ENCODE peak calls at places on chromosomes 7 and 10, in six cellular contexts. One of them, this sample, is unnamed.

GRCh38 chr7:76086070-76086469 is 38.2 kb downstream of the MDH2 start:
- DNase-seq in left ventricle myocardium inferior: no peak
- DNase-seq in cardiac fibroblast: no peak
- DNase-seq in Panc1: no peak
- DNase-seq in IMR-90: peak
- DNase-seq in CD8-positive, alpha-beta T cell: no peak
- DNase-seq in this sample: no peak

GRCh38 chr7:22142593-22142992 is 196.9 kb upstream of the CDCA7L start:
- DNase-seq in left ventricle myocardium inferior: no peak
- DNase-seq in cardiac fibroblast: no peak
- DNase-seq in Panc1: no peak
- DNase-seq in IMR-90: no peak
- DNase-seq in CD8-positive, alpha-beta T cell: no peak
- DNase-seq in this sample: no peak

GRCh38 chr7:148918058-148918596 is 34.0 kb upstream of the EZH2 start:
- DNase-seq in left ventricle myocardium inferior: no peak
- DNase-seq in cardiac fibroblast: no peak
- DNase-seq in Panc1: no peak
- DNase-seq in IMR-90: no peak
- DNase-seq in CD8-positive, alpha-beta T cell: no peak
- DNase-seq in this sample: no peak

GRCh38 chr10:52774600-52775106 is 2.1 kb upstream of the MBL2 start:
- DNase-seq in left ventricle myocardium inferior: no peak
- DNase-seq in cardiac fibroblast: no peak
- DNase-seq in Panc1: no peak
- DNase-seq in IMR-90: no peak
- DNase-seq in CD8-positive, alpha-beta T cell: no peak
- DNase-seq in this sample: no peak

GRCh38 chr10:45160266-45160665 is 155.1 kb downstream of the OR13A1 start:
- DNase-seq in left ventricle myocardium inferior: no peak
- DNase-seq in cardiac fibroblast: peak
- DNase-seq in Panc1: no peak
- DNase-seq in IMR-90: peak
- DNase-seq in CD8-positive, alpha-beta T cell: no peak
- DNase-seq in this sample: no peak

GRCh38 chr7:1136841-1137516 is 23.0 kb downstream of the ZFAND2A start:
- DNase-seq in left ventricle myocardium inferior: no peak
- DNase-seq in cardiac fibroblast: no peak
- DNase-seq in Panc1: no peak
- DNase-seq in IMR-90: no peak
- DNase-seq in CD8-positive, alpha-beta T cell: no peak
- DNase-seq in this sample: no peak

GRCh38 chr7:55250313-55250712 is 114.8 kb upstream of the LANCL2 start:
- DNase-seq in left ventricle myocardium inferior: no peak
- DNase-seq in cardiac fibroblast: peak
- DNase-seq in Panc1: no peak
- DNase-seq in IMR-90: no peak
- DNase-seq in CD8-positive, alpha-beta T cell: no peak
- DNase-seq in this sample: no peak

GRCh38 chr7:8149222-8149621 is 112.7 kb downstream of the ICA1 start:
- DNase-seq in left ventricle myocardium inferior: no peak
- DNase-seq in cardiac fibroblast: no peak
- DNase-seq in Panc1: no peak
- DNase-seq in IMR-90: no peak
- DNase-seq in CD8-positive, alpha-beta T cell: no peak
- DNase-seq in this sample: no peak

GRCh38 chr10:2962194-2962593 is 105.2 kb upstream of the PFKP start:
- DNase-seq in left ventricle myocardium inferior: no peak
- DNase-seq in cardiac fibroblast: no peak
- DNase-seq in Panc1: no peak
- DNase-seq in IMR-90: no peak
- DNase-seq in CD8-positive, alpha-beta T cell: no peak
- DNase-seq in this sample: no peak

GRCh38 chr10:121405549-121405948 is 192.7 kb downstream of the FGFR2 start:
- DNase-seq in left ventricle myocardium inferior: no peak
- DNase-seq in cardiac fibroblast: no peak
- DNase-seq in Panc1: no peak
- DNase-seq in IMR-90: no peak
- DNase-seq in CD8-positive, alpha-beta T cell: no peak
- DNase-seq in this sample: no peak

GRCh38 chr10:114402233-114402632 is 2.1 kb downstream of the AFAP1L2 start:
- DNase-seq in left ventricle myocardium inferior: no peak
- DNase-seq in cardiac fibroblast: no peak
- DNase-seq in Panc1: no peak
- DNase-seq in IMR-90: no peak
- DNase-seq in CD8-positive, alpha-beta T cell: no peak
- DNase-seq in this sample: no peak
- H3K4me3 ChIP-seq in left ventricle myocardium inferior: peak
- H3K4me3 ChIP-seq in cardiac fibroblast: no peak
- H3K4me3 ChIP-seq in Panc1: peak
- H3K4me3 ChIP-seq in IMR-90: no peak
- H3K4me3 ChIP-seq in CD8-positive, alpha-beta T cell: no peak
- H3K4me3 ChIP-seq in this sample: no peak

DNA sequence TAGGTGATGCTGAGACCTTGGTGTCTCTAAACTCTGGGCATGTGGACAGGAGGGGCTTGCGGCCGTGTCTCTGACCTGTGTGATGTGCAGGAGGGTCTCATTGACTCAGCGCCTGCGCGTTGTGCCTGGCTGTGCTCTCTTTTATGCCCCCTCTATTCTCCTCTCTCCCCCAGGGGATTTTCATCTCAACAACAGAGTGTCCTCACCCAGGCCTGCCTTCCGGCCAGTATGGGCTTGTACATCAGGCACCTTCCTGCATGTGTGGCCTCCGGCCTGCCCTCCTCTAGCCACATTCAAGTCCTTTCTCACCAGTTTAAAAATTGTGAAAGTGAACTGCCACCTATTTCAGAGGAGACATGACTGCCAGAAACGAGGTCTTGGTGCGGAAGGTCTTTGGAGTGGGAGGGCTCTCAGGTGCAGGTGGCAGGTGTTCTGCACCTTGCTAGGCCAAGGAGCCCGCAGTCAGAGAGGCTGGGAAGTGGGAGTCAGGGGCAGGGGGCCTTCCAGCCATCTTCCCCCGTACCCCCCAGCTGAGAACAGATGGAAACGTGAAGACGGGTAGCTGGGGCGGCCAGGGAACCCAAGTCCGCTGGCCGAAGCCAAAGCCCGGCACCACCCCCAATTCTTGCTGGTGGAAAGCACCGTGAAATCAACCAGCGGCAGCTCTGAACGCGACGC is 531 bp upstream of the INTS15 start:
- DNase-seq in left ventricle myocardium inferior: no peak
- DNase-seq in cardiac fibroblast: no peak
- DNase-seq in Panc1: no peak
- DNase-seq in IMR-90: no peak
- DNase-seq in CD8-positive, alpha-beta T cell: no peak
- DNase-seq in this sample: no peak
- H3K4me3 ChIP-seq in left ventricle myocardium inferior: peak
- H3K4me3 ChIP-seq in cardiac fibroblast: peak
- H3K4me3 ChIP-seq in Panc1: no peak
- H3K4me3 ChIP-seq in IMR-90: peak
- H3K4me3 ChIP-seq in CD8-positive, alpha-beta T cell: peak
- H3K4me3 ChIP-seq in this sample: peak

DNA sequence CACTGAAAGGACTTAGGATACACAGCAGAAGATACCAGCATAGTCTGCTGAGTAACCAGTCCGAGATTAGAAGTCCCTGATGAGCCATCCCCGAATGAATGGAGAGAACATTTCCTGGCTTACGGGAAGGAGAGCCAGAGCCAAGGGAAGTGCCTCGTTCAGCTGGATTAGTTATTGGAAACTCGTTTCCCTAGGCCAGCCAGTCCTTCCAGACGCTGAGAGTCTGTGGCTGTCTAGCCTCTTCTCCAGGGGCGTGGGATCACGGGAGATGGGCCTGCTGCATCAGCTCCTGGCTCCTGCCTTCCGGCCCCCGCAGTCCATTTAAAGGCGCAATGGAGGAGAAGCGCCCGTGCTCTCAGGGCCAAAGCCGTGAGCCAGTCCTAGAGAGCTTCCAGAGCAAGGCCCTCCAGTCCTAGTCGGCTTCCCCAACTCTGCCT is 712.8 kb downstream of the PARD3 start:
- DNase-seq in left ventricle myocardium inferior: peak
- DNase-seq in cardiac fibroblast: peak
- DNase-seq in Panc1: no peak
- DNase-seq in IMR-90: peak
- DNase-seq in CD8-positive, alpha-beta T cell: no peak
- DNase-seq in this sample: no peak
- H3K4me3 ChIP-seq in left ventricle myocardium inferior: no peak
- H3K4me3 ChIP-seq in cardiac fibroblast: no peak
- H3K4me3 ChIP-seq in Panc1: no peak
- H3K4me3 ChIP-seq in IMR-90: no peak
- H3K4me3 ChIP-seq in CD8-positive, alpha-beta T cell: no peak
- H3K4me3 ChIP-seq in this sample: no peak

DNA sequence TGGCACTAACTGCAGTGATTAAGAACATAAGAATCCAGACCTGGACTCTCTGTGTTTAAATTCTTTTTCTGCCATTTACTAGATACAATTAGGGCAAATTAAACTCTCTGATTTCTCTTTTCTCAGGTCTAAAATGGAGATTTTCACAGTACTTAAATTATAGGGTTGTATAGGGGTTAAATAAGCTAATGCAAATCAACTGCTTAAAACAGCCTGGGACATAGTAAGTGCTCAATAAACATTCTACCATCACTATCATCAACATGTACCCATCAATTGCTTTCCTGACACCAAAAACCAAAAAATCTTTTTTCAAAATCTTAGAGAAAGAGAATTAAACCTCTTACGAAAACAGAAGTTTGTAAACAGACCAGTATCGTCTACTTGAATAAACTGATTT is 4.5 kb downstream of the ZNF800 start:
- DNase-seq in left ventricle myocardium inferior: no peak
- DNase-seq in cardiac fibroblast: no peak
- DNase-seq in Panc1: no peak
- DNase-seq in IMR-90: no peak
- DNase-seq in CD8-positive, alpha-beta T cell: no peak
- DNase-seq in this sample: no peak
- H3K4me3 ChIP-seq in left ventricle myocardium inferior: no peak
- H3K4me3 ChIP-seq in cardiac fibroblast: no peak
- H3K4me3 ChIP-seq in Panc1: no peak
- H3K4me3 ChIP-seq in IMR-90: no peak
- H3K4me3 ChIP-seq in CD8-positive, alpha-beta T cell: no peak
- H3K4me3 ChIP-seq in this sample: no peak

GRCh38 chr10:4051011-4051407 is 266.0 kb upstream of the KLF6 start:
- DNase-seq in left ventricle myocardium inferior: no peak
- DNase-seq in cardiac fibroblast: peak
- DNase-seq in Panc1: no peak
- DNase-seq in IMR-90: peak
- DNase-seq in CD8-positive, alpha-beta T cell: no peak
- DNase-seq in this sample: no peak
- H3K4me3 ChIP-seq in left ventricle myocardium inferior: peak
- H3K4me3 ChIP-seq in cardiac fibroblast: no peak
- H3K4me3 ChIP-seq in Panc1: no peak
- H3K4me3 ChIP-seq in IMR-90: peak
- H3K4me3 ChIP-seq in CD8-positive, alpha-beta T cell: no peak
- H3K4me3 ChIP-seq in this sample: peak

This sample was measured in lower lobe of right lung.